ENCODE peak calls at places on chromosome 20, in five cellular contexts. I, K, N, V and J are unnamed samples.

GRCh38 chr20:24411452-24412216 is 57.8 kb upstream of the SYNDIG1 start:
- DNase-seq in N (no peak), I (no peak), V (no peak), K (no peak), J (no peak)

GRCh38 chr20:10509411-10509810 is 74.3 kb downstream of the SLX4IP start:
- DNase-seq in K (no peak), I (no peak), N (no peak), V (no peak), J (no peak)

GRCh38 chr20:24382330-24382729 is 87.1 kb upstream of the SYNDIG1 start:
- DNase-seq in N (no peak), I (no peak), V (no peak), K (no peak), J (no peak)

GRCh38 chr20:17795449-17796095 is 95.8 kb downstream of the BANF2 start:
- DNase-seq in I (no peak), K (no peak), N (no peak), V (no peak), J (no peak)

GRCh38 chr20:33127422-33128097 is 40.4 kb upstream of the BPIFA2 start:
- DNase-seq in V (no peak), K (peak), I (no peak), N (no peak), J (no peak)

GRCh38 chr20:32510120-32510600 is 75.0 kb downstream of the NOL4L start:
- DNase-seq in I (no peak), K (no peak), V (peak), N (peak), J (no peak)

GRCh38 chr20:38002422-38002821 is 30.8 kb downstream of the TTI1 start:
- DNase-seq in N (no peak), K (no peak), V (no peak), I (no peak), J (no peak)

GRCh38 chr20:37989601-37990001 is 43.7 kb downstream of the TTI1 start:
- DNase-seq in I (no peak), K (no peak), V (peak), N (no peak), J (peak)

GRCh38 chr20:4261333-4262284 is 246.3 kb upstream of the RNF24 start:
- DNase-seq in K (no peak), N (no peak), I (peak), V (no peak), J (no peak)

GRCh38 chr20:48697845-48698491 is 129.8 kb downstream of the PREX1 start:
- DNase-seq in V (peak), N (no peak), I (peak), K (peak), J (peak)

GRCh38 chr20:25532015-25532751 is 53.1 kb downstream of the NINL start:
- DNase-seq in K (peak), V (no peak), I (no peak), N (no peak), J (peak)

GRCh38 chr20:53660947-53661381 is 67.3 kb upstream of the ZNF217 start:
- DNase-seq in I (no peak), K (no peak), V (no peak), N (no peak), J (no peak)

GRCh38 chr20:36855241-36855657 is 20.7 kb upstream of the TLDC2 start:
- DNase-seq in V (no peak), K (no peak), N (no peak), I (no peak), J (no peak)

GRCh38 chr20:46341374-46342044 is 33.2 kb upstream of the CDH22 start:
- DNase-seq in K (no peak), I (no peak), N (no peak), V (no peak), J (no peak)
- TF ChIP-seq EZH2 in K (no peak), I (peak), N (no peak), V (no peak), J (no peak)

DNA sequence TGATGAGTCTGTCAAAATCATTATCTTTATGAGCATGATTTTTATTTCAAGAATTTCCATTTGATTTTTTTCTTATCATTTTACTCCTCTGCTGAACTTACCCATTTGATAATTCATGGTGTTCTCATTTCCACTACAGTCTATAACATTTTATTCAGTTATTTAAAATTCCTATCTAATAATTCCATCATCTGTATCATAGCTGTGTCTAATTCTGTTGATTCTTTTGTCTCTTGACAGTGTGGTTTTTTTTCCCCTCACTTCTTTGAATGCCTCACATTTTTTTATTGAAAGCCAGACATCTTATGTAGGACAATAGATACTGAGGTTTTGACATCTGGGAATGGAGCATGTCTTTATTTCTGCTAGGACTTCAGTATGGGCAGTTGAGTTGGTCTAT is 16.5 kb upstream of the APCDD1L start:
- DNase-seq in V (no peak), I (no peak), N (no peak), K (no peak), J (no peak)
- H2AFZ ChIP-seq in V (no peak), I (no peak), N (no peak), K (no peak), J (no peak)

DNA sequence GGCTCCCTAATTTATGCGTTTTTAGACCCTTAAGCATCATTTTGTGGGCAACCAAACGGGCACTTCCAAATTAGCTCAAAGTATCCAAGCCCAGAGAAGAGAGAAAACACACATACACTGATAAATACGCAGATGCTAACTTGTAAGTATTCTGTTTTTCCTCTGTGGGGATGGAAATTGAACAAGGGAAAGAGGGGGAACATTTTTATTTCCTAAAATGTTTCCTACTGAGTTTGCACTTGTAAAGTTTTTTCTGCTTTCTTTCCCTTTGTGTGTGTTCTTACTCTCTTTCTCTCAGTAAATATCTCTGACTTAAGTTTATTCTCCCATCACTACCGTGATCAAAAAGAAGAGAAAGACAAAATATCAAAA is 769 bp upstream of the NKX2-4 start:
- DNase-seq in N (no peak), V (no peak), K (no peak), I (no peak), J (peak)
- TF ChIP-seq EZH2 in N (no peak), V (no peak), K (no peak), I (no peak), J (no peak)

DNA sequence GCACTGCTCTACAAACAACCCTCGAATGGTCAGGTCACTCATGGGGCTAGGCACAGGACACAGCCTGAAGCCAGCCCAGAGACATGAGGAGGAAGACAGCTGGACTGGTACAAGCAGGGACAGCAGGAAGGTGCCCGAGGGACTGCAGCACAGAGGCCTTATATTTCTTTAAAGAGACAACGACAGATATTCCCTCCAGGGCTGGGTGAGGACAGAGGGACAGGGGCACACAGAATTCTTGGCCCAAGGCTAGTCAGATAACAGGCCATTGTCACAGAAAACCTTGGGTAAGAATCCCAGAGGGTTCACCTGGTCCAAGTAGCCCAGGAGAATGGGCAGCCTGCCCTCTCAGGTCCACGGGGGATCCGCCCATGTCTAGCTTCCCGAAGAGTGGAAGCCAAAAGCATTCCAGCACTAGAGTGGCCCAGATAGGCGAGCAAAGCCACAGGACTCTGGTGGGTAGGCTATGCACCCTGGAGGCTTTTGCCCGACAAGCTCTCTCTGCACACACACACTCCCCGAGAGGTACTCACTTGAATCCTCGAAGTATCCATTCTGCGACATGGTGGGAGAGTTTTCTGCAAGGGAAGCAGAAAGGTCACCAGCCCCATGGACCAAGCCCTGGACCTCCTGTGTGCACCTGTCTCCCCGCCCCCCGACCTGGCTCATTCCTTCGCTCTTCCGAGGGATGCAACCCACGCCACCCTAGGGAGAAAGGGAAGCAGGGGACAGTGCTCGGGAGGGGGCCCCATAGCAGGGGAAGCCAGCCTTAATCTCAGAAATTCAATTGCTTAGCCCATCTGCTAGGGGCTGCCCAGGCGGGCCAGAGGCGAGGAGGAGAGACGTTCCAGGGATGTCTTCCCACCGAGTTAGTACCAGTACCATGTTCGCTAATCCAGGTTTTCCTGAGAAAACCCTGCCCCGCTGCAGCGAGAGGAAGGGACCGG is 1.7 kb downstream of the SLC4A11 start:
- DNase-seq in K (no peak), I (no peak), V (no peak), N (no peak), J (no peak)
- H2AFZ ChIP-seq in K (no peak), I (no peak), V (no peak), N (no peak), J (no peak)

DNA sequence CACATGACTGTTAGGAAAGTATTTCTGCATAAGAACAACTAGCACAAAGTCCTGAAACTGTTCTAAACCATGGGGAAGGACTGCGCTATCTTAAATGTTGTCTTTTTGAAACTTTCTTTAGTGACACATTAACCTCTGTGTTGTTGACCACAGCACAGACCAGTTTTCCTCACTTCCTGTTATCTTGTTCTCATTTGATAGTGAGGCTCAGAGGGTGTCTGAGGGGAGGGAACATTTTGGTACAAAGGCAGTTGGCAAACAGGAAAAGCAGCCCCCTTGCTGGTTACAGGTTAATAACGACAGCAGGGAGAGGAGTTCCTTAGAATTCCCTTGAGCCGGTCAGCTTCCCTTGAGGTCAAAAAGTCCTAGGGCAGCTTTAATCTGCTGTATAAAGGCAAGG is 143.5 kb upstream of the BMP2 start:
- DNase-seq in K (peak), I (no peak), V (peak), N (no peak), J (peak)
- TF ChIP-seq EZH2 in K (no peak), I (no peak), V (no peak), N (no peak), J (no peak)

GRCh38 chr20:49741940-49742339 is 28.3 kb upstream of the B4GALT5 start:
- DNase-seq in N (no peak), V (no peak), I (no peak), K (no peak), J (no peak)
- H2AFZ ChIP-seq in N (no peak), V (no peak), I (no peak), K (no peak), J (no peak)

GRCh38 chr20:63006611-63007471 is at the start of gene BHLHE23:
- DNase-seq in N (peak), I (no peak), V (peak), K (no peak), J (no peak)
- TF ChIP-seq EZH2 in N (no peak), I (peak), V (peak), K (peak), J (peak)

DNA sequence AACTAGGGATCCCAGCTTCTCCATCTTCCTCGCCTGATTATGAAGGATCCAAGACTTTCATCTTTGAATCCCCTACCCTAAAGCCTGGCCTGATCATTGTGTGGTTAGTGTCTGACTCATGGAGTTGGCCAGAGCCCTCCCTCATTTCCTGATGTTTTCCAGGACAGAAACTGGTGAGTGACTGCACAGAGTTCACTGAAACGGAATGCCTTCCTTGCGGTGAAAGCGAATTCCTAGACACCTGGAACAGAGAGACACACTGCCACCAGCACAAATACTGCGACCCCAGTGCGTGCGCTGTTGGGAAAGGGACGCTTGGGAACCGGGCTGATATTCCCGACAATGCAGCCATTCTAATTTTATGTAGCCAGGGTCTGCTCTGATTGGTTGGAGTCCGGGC is 4.0 kb downstream of the CD40 start:
- DNase-seq in K (peak), I (peak), N (no peak), V (no peak), J (peak)
- H2AFZ ChIP-seq in K (no peak), I (no peak), N (no peak), V (no peak), J (no peak)

GRCh38 chr20:31418307-31418706 is 12.3 kb upstream of the DEFB121 start:
- DNase-seq in K (no peak), N (no peak), I (no peak), V (no peak), J (no peak)

GRCh38 chr20:31410011-31410410 is 4.0 kb upstream of the DEFB121 start:
- DNase-seq in V (no peak), I (no peak), K (no peak), N (no peak), J (no peak)

GRCh38 chr20:31414381-31414780 is 8.4 kb upstream of the DEFB121 start:
- DNase-seq in V (no peak), I (no peak), N (no peak), K (no peak), J (no peak)
- TF ChIP-seq EZH2 in V (no peak), I (no peak), N (no peak), K (no peak), J (no peak)

DNA sequence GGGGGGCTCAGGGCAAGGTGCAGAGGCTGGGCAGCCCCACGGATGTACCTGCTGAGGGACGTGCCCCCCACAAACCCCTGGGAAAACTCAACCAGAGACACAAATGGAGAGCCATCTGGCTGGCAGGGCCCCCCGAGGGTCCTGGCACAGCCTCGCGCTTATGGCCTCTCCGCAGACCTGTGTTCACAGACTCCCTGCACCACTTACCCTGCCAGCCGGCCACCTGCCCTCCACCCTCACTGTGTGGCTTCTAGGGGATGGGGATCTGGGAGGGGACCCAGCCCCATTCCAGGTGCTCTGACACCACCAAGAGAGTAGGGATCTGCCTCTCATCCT is 3.4 kb upstream of the ZBTB46 start:
- DNase-seq in N (no peak), K (no peak), V (no peak), I (no peak), J (no peak)
- H2AFZ ChIP-seq in N (no peak), K (no peak), V (no peak), I (no peak), J (no peak)